ENCODE peak calls at places on chromosomes 3 and 15, in eight cellular contexts. B is memory B cell; Q is Ammon's horn; L is SJSA1; P is HT1080; R is ovary; V is activated CD4-positive, alpha-beta T cell treated with anti-CD3 and anti-CD28 coated beads for 36 hours; Y is activated naive CD4-positive, alpha-beta T cell treated with anti-CD3 and anti-CD28 coated beads, Interleukin-2, amount 10 ng/mL, durations not matched to agents 7 days and 5 days. O is an unnamed sample.

GRCh38 chr3:17954801-17955200 is 212.4 kb upstream of the TBC1D5 start:
- DNase-seq in Y (no peak), P (no peak), L (no peak), V (no peak), Q (no peak), B (no peak), R (no peak), O (no peak)

GRCh38 chr15:64772488-64772887 is 2.9 kb downstream of the RBPMS2 start:
- DNase-seq in Q (no peak), L (no peak), B (no peak), R (no peak), P (no peak), Y (no peak), V (no peak), O (no peak)

GRCh38 chr15:63350178-63350621 is 31.4 kb downstream of the CA12 start:
- DNase-seq in Y (no peak), R (no peak), B (no peak), Q (peak), V (no peak), L (no peak), P (no peak), O (peak)

GRCh38 chr3:139780603-139781002 is 102.8 kb upstream of the NMNAT3 start:
- DNase-seq in Y (no peak), V (no peak), R (no peak), L (no peak), Q (no peak), P (no peak), B (no peak), O (no peak)

GRCh38 chr3:122563717-122564025 is 429 bp downstream of the PARP9 start:
- DNase-seq in Y (peak), V (peak), B (no peak), R (no peak), L (no peak), P (no peak), Q (no peak), O (peak)

GRCh38 chr15:66907826-66908502 is 157.4 kb upstream of the SMAD3 start:
- DNase-seq in R (no peak), Y (no peak), Q (peak), L (no peak), B (peak), V (no peak), P (no peak), O (peak)

GRCh38 chr3:14839236-14839635 is 20.5 kb downstream of the FGD5 start:
- DNase-seq in Y (no peak), V (no peak), R (no peak), Q (no peak), L (no peak), P (no peak), B (no peak), O (no peak)

GRCh38 chr3:13581485-13582365 is 32.8 kb downstream of the FBLN2 start:
- DNase-seq in R (no peak), B (no peak), Q (no peak), P (peak), L (no peak), V (peak), Y (peak), O (no peak)

GRCh38 chr3:130981469-130981868 is 45.2 kb downstream of the ASTE1 start:
- DNase-seq in V (no peak), B (no peak), Q (no peak), L (no peak), R (no peak), Y (no peak), P (no peak), O (no peak)

GRCh38 chr3:169914321-169914720 is 2.9 kb downstream of the SAMD7 start:
- DNase-seq in P (peak), V (no peak), B (no peak), Y (no peak), R (no peak), Q (no peak), L (no peak), O (no peak)

GRCh38 chr3:97949743-97950142 is 22.5 kb downstream of the RIOX2 start:
- DNase-seq in L (no peak), Q (no peak), B (no peak), P (no peak), R (no peak), Y (no peak), V (no peak), O (no peak)

GRCh38 chr15:82039871-82040270 is 5.9 kb downstream of the MEX3B start:
- DNase-seq in V (no peak), Y (no peak), B (no peak), P (no peak), L (no peak), R (no peak), Q (no peak), O (no peak)

GRCh38 chr15:97688177-97688576 is 272.3 kb upstream of the ARRDC4 start:
- DNase-seq in R (no peak), L (no peak), Q (no peak), B (no peak), P (no peak), V (no peak), Y (no peak), O (no peak)

GRCh38 chr15:29736745-29737023 is 85.6 kb downstream of the TJP1 start:
- DNase-seq in R (no peak), L (peak), V (no peak), B (no peak), Q (no peak), Y (no peak), P (peak), O (no peak)

GRCh38 chr3:195226900-195227447 is 44.0 kb downstream of the XXYLT1 start:
- DNase-seq in V (peak), Y (no peak), B (no peak), P (peak), Q (peak), R (no peak), L (peak), O (no peak)

GRCh38 chr15:92907880-92908279 is 7.8 kb downstream of the CHD2 start:
- DNase-seq in V (peak), L (peak), Y (no peak), R (peak), P (peak), Q (peak), B (no peak), O (peak)

GRCh38 chr15:38886315-38887163 is 321.9 kb upstream of the RASGRP1 start:
- DNase-seq in B (no peak), P (peak), R (no peak), Q (no peak), V (no peak), L (no peak), Y (no peak), O (no peak)